ENCODE peak calls at places on chromosomes 13 and 19, in eight cellular contexts. Y, C, A, Q, H, P, M and V are unnamed samples. For H3K9me3, the result is how much of the 10 kb centered on the place peaks cover.

GRCh38 chr13:32829269-32829668 is 187.0 kb upstream of the KL start:
- DNase-seq in Y (no peak), C (peak), A (no peak), Q (no peak), H (no peak), P (no peak), M (no peak), V (no peak)

GRCh38 chr13:94157705-94158218 is 321.7 kb downstream of the DCT start:
- DNase-seq in Y (no peak), C (no peak), A (no peak), Q (no peak), H (no peak), P (no peak), M (no peak), V (no peak)

GRCh38 chr13:87684850-87685735 is 13.9 kb downstream of the SLITRK5 start:
- DNase-seq in Y (no peak), C (peak), A (no peak), Q (no peak), H (no peak), P (peak), M (no peak), V (no peak)

GRCh38 chr19:29533578-29534544 is 8.1 kb downstream of the VSTM2B start:
- DNase-seq in Y (no peak), C (no peak), A (no peak), Q (no peak), H (no peak), P (no peak), M (no peak), V (no peak)

GRCh38 chr13:90553167-90553566 is 794.3 kb upstream of the MIR17HG start:
- DNase-seq in Y (no peak), C (no peak), A (no peak), Q (no peak), H (no peak), P (no peak), M (no peak), V (no peak)

GRCh38 chr19:1849999-1850398 is 1.7 kb upstream of the REXO1 start:
- DNase-seq in Y (no peak), C (no peak), A (no peak), Q (no peak), H (no peak), P (no peak), M (no peak), V (no peak)

GRCh38 chr19:3365447-3366103 is 808 bp upstream of the NFIC start:
- DNase-seq in Y (no peak), C (peak), A (peak), Q (no peak), H (peak), P (peak), M (peak), V (no peak)

GRCh38 chr13:60838581-60838980 is 441.6 kb downstream of the TDRD3 start:
- DNase-seq in Y (no peak), C (peak), A (no peak), Q (no peak), H (no peak), P (no peak), M (no peak), V (no peak)

GRCh38 chr13:62209539-62209938 is 793.9 kb upstream of the PCDH20 start:
- DNase-seq in Y (no peak), C (no peak), A (no peak), Q (no peak), H (no peak), P (no peak), M (no peak), V (no peak)

GRCh38 chr13:98752111-98752941 is at the start of gene SLC15A1:
- DNase-seq in Y (peak), C (no peak), A (no peak), Q (peak), H (no peak), P (peak), M (no peak), V (peak)

GRCh38 chr19:17107546-17108452 is 32.2 kb downstream of the MYO9B start:
- DNase-seq in Y (no peak), C (peak), A (peak), Q (peak), H (peak), P (peak), M (peak), V (no peak)
- H3K9ac ChIP-seq in Y (no peak), C (peak), A (peak), Q (peak), H (peak), P (peak), M (peak), V (no peak)

GRCh38 chr19:58248886-58249285 is 20.2 kb downstream of the ZNF544 start:
- DNase-seq in Y (no peak), C (no peak), A (no peak), Q (no peak), H (no peak), P (no peak), M (no peak), V (no peak)

GRCh38 chr19:58252102-58252685 is 23.5 kb downstream of the ZNF544 start:
- DNase-seq in Y (peak), C (peak), A (peak), Q (no peak), H (no peak), P (no peak), M (no peak), V (no peak)
- H3K9me3 ChIP-seq in Y (half or more), C (under half), A (half or more), Q (under half), H (half or more), P (under half), M (half or more), V (half or more)

DNA sequence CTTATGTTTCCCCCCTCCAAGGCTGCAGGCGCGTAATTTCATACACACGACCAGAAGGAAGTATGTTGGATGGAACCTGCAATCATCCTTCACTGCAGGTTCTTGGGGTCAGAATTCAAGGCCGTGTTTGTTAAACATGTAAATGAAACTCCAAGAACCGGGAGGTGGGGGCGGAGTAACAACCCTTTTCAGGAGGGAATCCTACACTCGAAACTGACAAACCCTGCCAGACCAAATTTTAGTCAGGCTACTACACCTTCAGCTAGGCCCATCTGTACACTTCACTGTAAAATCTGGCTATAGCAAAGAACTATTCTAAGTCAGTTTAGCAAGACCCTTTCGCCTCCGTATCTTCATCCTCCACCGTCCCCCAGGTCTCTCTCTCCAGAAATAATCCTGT is 1.2 kb downstream of the ZNF607 start:
- DNase-seq in Y (peak), C (no peak), A (peak), Q (no peak), H (no peak), P (no peak), M (no peak), V (peak)
- H3K9ac ChIP-seq in Y (peak), C (no peak), A (peak), Q (no peak), H (peak), P (peak), M (peak), V (no peak)

GRCh38 chr19:22625266-22626035 is 8.7 kb upstream of the ZNF492 start:
- DNase-seq in Y (no peak), C (no peak), A (no peak), Q (no peak), H (no peak), P (no peak), M (no peak), V (no peak)

GRCh38 chr19:22622901-22623840 is 11.0 kb upstream of the ZNF492 start:
- DNase-seq in Y (no peak), C (no peak), A (no peak), Q (no peak), H (no peak), P (peak), M (no peak), V (no peak)

GRCh38 chr19:22628401-22628800 is 5.7 kb upstream of the ZNF492 start:
- DNase-seq in Y (no peak), C (no peak), A (no peak), Q (no peak), H (no peak), P (no peak), M (no peak), V (no peak)

GRCh38 chr19:22623841-22624221 is 10.3 kb upstream of the ZNF492 start:
- DNase-seq in Y (no peak), C (no peak), A (no peak), Q (no peak), H (no peak), P (no peak), M (no peak), V (no peak)

DNA sequence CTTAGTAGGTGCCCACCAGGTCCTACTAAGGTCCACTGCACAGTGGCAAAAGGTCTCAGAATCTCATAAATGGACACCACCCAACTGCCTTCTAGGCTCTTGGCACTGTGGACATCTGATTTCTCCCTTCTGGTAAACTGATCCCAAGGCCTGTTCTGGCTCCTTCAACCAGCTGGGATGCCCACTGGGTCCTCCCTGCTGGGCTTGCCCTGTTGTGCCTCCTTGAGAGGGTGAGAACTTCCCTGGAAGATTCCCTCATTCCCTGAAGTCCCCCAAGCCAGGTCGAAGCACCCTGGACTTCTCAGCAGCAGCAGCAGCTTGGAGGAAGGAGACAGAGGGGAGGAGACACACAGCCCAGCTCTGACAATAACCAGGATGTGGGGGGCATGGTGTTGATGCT is 6.6 kb upstream of the ZNF492 start:
- DNase-seq in Y (no peak), C (no peak), A (no peak), Q (no peak), H (no peak), P (no peak), M (no peak), V (no peak)
- H3K9me3 ChIP-seq in Y (under half), C (under half), A (under half), Q (under half), H (under half), P (under half), M (under half), V (half or more)

GRCh38 chr19:33302974-33303790 is 848 bp upstream of the CEBPA start:
- DNase-seq in Y (peak), C (peak), A (peak), Q (peak), H (no peak), P (peak), M (peak), V (peak)
- H3K9ac ChIP-seq in Y (no peak), C (no peak), A (peak), Q (peak), H (peak), P (peak), M (no peak), V (peak)